ENCODE peak calls at places on chromosome 15, in five cellular contexts. F, J, P, M and Z are unnamed samples.

GRCh38 chr15:57495554-57496235 is 96.0 kb upstream of the MYZAP start:
- DNase-seq in F (no peak), P (no peak), M (no peak), J (no peak), Z (no peak)

GRCh38 chr15:64013179-64014043 is 32.9 kb downstream of the DAPK2 start:
- DNase-seq in M (no peak), J (no peak), F (no peak), P (peak), Z (peak)

GRCh38 chr15:62495670-62496328 is 330.7 kb upstream of the C2CD4B start:
- DNase-seq in M (no peak), P (peak), J (no peak), F (no peak), Z (no peak)

GRCh38 chr15:94834494-94834893 is 603.1 kb downstream of the MCTP2 start:
- DNase-seq in F (no peak), P (no peak), M (no peak), J (no peak), Z (no peak)

GRCh38 chr15:89399390-89400120 is 64.9 kb upstream of the POLG start:
- DNase-seq in P (peak), M (no peak), F (no peak), J (peak), Z (peak)

GRCh38 chr15:49191892-49192291 is 21.8 kb downstream of the GALK2 start:
- DNase-seq in P (no peak), J (no peak), F (no peak), M (no peak), Z (no peak)

GRCh38 chr15:69469467-69470191 is 17.0 kb downstream of the RPLP1 start:
- DNase-seq in P (peak), M (no peak), J (no peak), F (no peak), Z (no peak)

GRCh38 chr15:39589815-39590644 is 9.2 kb downstream of the THBS1 start:
- DNase-seq in J (no peak), M (no peak), P (peak), F (no peak), Z (no peak)

GRCh38 chr15:58574612-58575011 is 142.8 kb downstream of the LIPC start:
- DNase-seq in F (no peak), M (no peak), J (no peak), P (no peak), Z (no peak)

GRCh38 chr15:90603893-90604292 is 74.2 kb downstream of the CRTC3 start:
- DNase-seq in M (peak), J (peak), F (no peak), P (no peak), Z (no peak)

GRCh38 chr15:49906976-49907375 is 212.1 kb downstream of the ATP8B4 start:
- DNase-seq in F (no peak), M (no peak), J (no peak), P (no peak), Z (no peak)

GRCh38 chr15:65409284-65409631 is 13.5 kb downstream of the IGDCC4 start:
- DNase-seq in M (no peak), J (no peak), F (no peak), P (peak), Z (no peak)

GRCh38 chr15:23546158-23546557 is 19.3 kb upstream of the MKRN3 start:
- DNase-seq in J (no peak), P (no peak), F (no peak), M (no peak), Z (no peak)

GRCh38 chr15:85988741-85989140 is 90.9 kb upstream of the AGBL1 start:
- DNase-seq in J (no peak), F (no peak), P (no peak), M (no peak), Z (no peak)

GRCh38 chr15:78364233-78364632 is 24.1 kb downstream of the CRABP1 start:
- DNase-seq in J (no peak), P (no peak), M (no peak), F (no peak), Z (no peak)

GRCh38 chr15:90845201-90845949 is 23.0 kb upstream of the FURIN start:
- DNase-seq in M (no peak), P (peak), J (peak), F (no peak), Z (no peak)

GRCh38 chr15:58066042-58066867 is 744 bp upstream of the ALDH1A2 start:
- DNase-seq in M (peak), F (peak), P (peak), J (peak), Z (peak)

GRCh38 chr15:76865548-76865991 is 39.6 kb downstream of the SCAPER start:
- DNase-seq in M (no peak), F (no peak), J (no peak), P (no peak), Z (no peak)

GRCh38 chr15:63430766-63431451 is 49.3 kb upstream of the CA12 start:
- DNase-seq in J (no peak), P (no peak), M (no peak), F (no peak), Z (no peak)

GRCh38 chr15:77774350-77774749 is 141.6 kb upstream of the LINGO1 start:
- DNase-seq in P (no peak), M (no peak), J (no peak), F (no peak), Z (no peak)

GRCh38 chr15:36156855-36157521 is 422.4 kb upstream of the CDIN1 start:
- DNase-seq in P (peak), F (no peak), J (no peak), M (no peak), Z (no peak)

GRCh38 chr15:82768414-82769081 is 37.3 kb downstream of the FSD2 start:
- DNase-seq in J (no peak), M (no peak), F (no peak), P (peak), Z (no peak)

GRCh38 chr15:43903864-43904290 is 77.1 kb downstream of the WDR76 start:
- DNase-seq in P (peak), F (peak), M (peak), J (peak), Z (peak)

GRCh38 chr15:57680021-57680420 is 26.5 kb upstream of the POLR2M start:
- DNase-seq in F (no peak), M (no peak), P (peak), J (no peak), Z (no peak)

GRCh38 chr15:77749236-77749997 is 116.7 kb upstream of the LINGO1 start:
- DNase-seq in J (peak), F (no peak), P (no peak), M (no peak), Z (peak)